ENCODE peak calls at places on chromosome 7, in seven cellular contexts. One of them, this sample, is unnamed.

GRCh38 chr7:17357952-17358351 is 59.5 kb downstream of the AHR start:
- DNase-seq in stomach: no peak
- DNase-seq in suprapubic skin: no peak
- DNase-seq in K562: no peak
- DNase-seq in tibial nerve: no peak
- DNase-seq in transverse colon: no peak
- DNase-seq in A549: no peak
- DNase-seq in this sample: no peak

GRCh38 chr7:115779561-115779960 is 251.0 kb downstream of the TFEC start:
- DNase-seq in tibial nerve: no peak
- DNase-seq in K562: no peak
- DNase-seq in stomach: no peak
- DNase-seq in A549: no peak
- DNase-seq in suprapubic skin: no peak
- DNase-seq in transverse colon: no peak
- DNase-seq in this sample: no peak

GRCh38 chr7:96778263-96778662 is 68.6 kb upstream of the SEM1 start:
- DNase-seq in K562: no peak
- DNase-seq in tibial nerve: no peak
- DNase-seq in stomach: no peak
- DNase-seq in suprapubic skin: no peak
- DNase-seq in A549: no peak
- DNase-seq in transverse colon: no peak
- DNase-seq in this sample: no peak

GRCh38 chr7:123191132-123191531 is 8.6 kb downstream of the SLC13A1 start:
- DNase-seq in tibial nerve: no peak
- DNase-seq in A549: peak; percentile 5
- DNase-seq in suprapubic skin: no peak
- DNase-seq in K562: no peak
- DNase-seq in transverse colon: no peak
- DNase-seq in stomach: peak; percentile 25
- DNase-seq in this sample: no peak

GRCh38 chr7:123492485-123492884 is 41.9 kb downstream of the IQUB start:
- DNase-seq in tibial nerve: no peak
- DNase-seq in A549: no peak
- DNase-seq in K562: peak; percentile 48
- DNase-seq in stomach: no peak
- DNase-seq in transverse colon: no peak
- DNase-seq in suprapubic skin: no peak
- DNase-seq in this sample: no peak

GRCh38 chr7:25929448-25929847 is 222.6 kb upstream of the NFE2L3 start:
- DNase-seq in stomach: no peak
- DNase-seq in A549: no peak
- DNase-seq in K562: no peak
- DNase-seq in transverse colon: no peak
- DNase-seq in suprapubic skin: no peak
- DNase-seq in tibial nerve: no peak
- DNase-seq in this sample: no peak

GRCh38 chr7:134814730-134815364 is 35.4 kb downstream of the CALD1 start:
- DNase-seq in stomach: no peak
- DNase-seq in suprapubic skin: no peak
- DNase-seq in tibial nerve: no peak
- DNase-seq in transverse colon: no peak
- DNase-seq in K562: no peak
- DNase-seq in A549: no peak
- DNase-seq in this sample: no peak

GRCh38 chr7:72335561-72336381 is 76.4 kb downstream of the CALN1 start:
- DNase-seq in transverse colon: no peak
- DNase-seq in stomach: no peak
- DNase-seq in suprapubic skin: no peak
- DNase-seq in A549: no peak
- DNase-seq in K562: no peak
- DNase-seq in tibial nerve: no peak
- DNase-seq in this sample: no peak

GRCh38 chr7:1851731-1852531 is 181.9 kb downstream of the ELFN1 start:
- DNase-seq in stomach: peak; percentile 72
- DNase-seq in A549: no peak
- DNase-seq in transverse colon: no peak
- DNase-seq in tibial nerve: no peak
- DNase-seq in suprapubic skin: peak; percentile 48
- DNase-seq in K562: no peak
- DNase-seq in this sample: no peak

GRCh38 chr7:23445326-23445725 is 25.0 kb downstream of the IGF2BP3 start:
- DNase-seq in tibial nerve: no peak
- DNase-seq in stomach: no peak
- DNase-seq in A549: no peak
- DNase-seq in K562: no peak
- DNase-seq in suprapubic skin: no peak
- DNase-seq in transverse colon: no peak
- DNase-seq in this sample: no peak

GRCh38 chr7:34486371-34486770 is 171.6 kb upstream of the NPSR1 start:
- DNase-seq in K562: no peak
- DNase-seq in A549: no peak
- DNase-seq in transverse colon: no peak
- DNase-seq in suprapubic skin: no peak
- DNase-seq in stomach: no peak
- DNase-seq in tibial nerve: no peak
- DNase-seq in this sample: no peak

GRCh38 chr7:76086070-76086469 is 38.2 kb downstream of the MDH2 start:
- DNase-seq in A549: no peak
- DNase-seq in transverse colon: no peak
- DNase-seq in K562: no peak
- DNase-seq in tibial nerve: no peak
- DNase-seq in stomach: no peak
- DNase-seq in suprapubic skin: peak; percentile 31
- DNase-seq in this sample: no peak

GRCh38 chr7:74501298-74501697 is 47.6 kb downstream of the GTF2IRD1 start:
- DNase-seq in stomach: peak; percentile 88
- DNase-seq in K562: no peak
- DNase-seq in transverse colon: peak; percentile 69
- DNase-seq in A549: no peak
- DNase-seq in suprapubic skin: no peak
- DNase-seq in tibial nerve: no peak
- DNase-seq in this sample: no peak

GRCh38 chr7:7176421-7177043 is 5.8 kb upstream of the C1GALT1 start:
- DNase-seq in A549: peak; percentile 33
- DNase-seq in stomach: no peak
- DNase-seq in transverse colon: no peak
- DNase-seq in K562: no peak
- DNase-seq in tibial nerve: peak; percentile 21
- DNase-seq in suprapubic skin: no peak
- DNase-seq in this sample: no peak

GRCh38 chr7:106376026-106376799 is 91.4 kb upstream of the NAMPT start:
- DNase-seq in transverse colon: no peak
- DNase-seq in stomach: no peak
- DNase-seq in tibial nerve: no peak
- DNase-seq in K562: no peak
- DNase-seq in A549: no peak
- DNase-seq in suprapubic skin: no peak
- DNase-seq in this sample: no peak

GRCh38 chr7:131935180-131935579 is 378.8 kb upstream of the PODXL start:
- DNase-seq in tibial nerve: no peak
- DNase-seq in K562: no peak
- DNase-seq in stomach: no peak
- DNase-seq in A549: no peak
- DNase-seq in transverse colon: no peak
- DNase-seq in suprapubic skin: no peak
- DNase-seq in this sample: no peak

GRCh38 chr7:134737561-134738353 is 41.7 kb upstream of the CALD1 start:
- DNase-seq in stomach: no peak
- DNase-seq in suprapubic skin: no peak
- DNase-seq in K562: no peak
- DNase-seq in A549: no peak
- DNase-seq in tibial nerve: no peak
- DNase-seq in transverse colon: no peak
- DNase-seq in this sample: no peak

GRCh38 chr7:25308246-25308645 is 80.0 kb upstream of the NPVF start:
- DNase-seq in stomach: no peak
- DNase-seq in transverse colon: no peak
- DNase-seq in A549: no peak
- DNase-seq in suprapubic skin: no peak
- DNase-seq in K562: no peak
- DNase-seq in tibial nerve: no peak
- DNase-seq in this sample: no peak

GRCh38 chr7:1407883-1408282 is 51.4 kb downstream of the MICALL2 start:
- DNase-seq in transverse colon: no peak
- DNase-seq in K562: no peak
- DNase-seq in suprapubic skin: no peak
- DNase-seq in stomach: no peak
- DNase-seq in tibial nerve: no peak
- DNase-seq in A549: no peak
- DNase-seq in this sample: no peak

GRCh38 chr7:99365318-99366141 is 9.0 kb upstream of the ARPC1B start:
- DNase-seq in suprapubic skin: no peak
- DNase-seq in A549: peak; percentile 74
- DNase-seq in K562: peak; percentile 81
- DNase-seq in transverse colon: peak; percentile 80
- DNase-seq in stomach: peak; percentile 74
- DNase-seq in tibial nerve: no peak
- DNase-seq in this sample: no peak

GRCh38 chr7:4711093-4711492 is 29.0 kb downstream of the FOXK1 start:
- DNase-seq in tibial nerve: no peak
- DNase-seq in K562: no peak
- DNase-seq in transverse colon: no peak
- DNase-seq in A549: no peak
- DNase-seq in stomach: no peak
- DNase-seq in suprapubic skin: no peak
- DNase-seq in this sample: no peak
- H3K27ac ChIP-seq in tibial nerve: no peak overlapping the region
- H3K27ac ChIP-seq in K562: no peak overlapping the region
- H3K27ac ChIP-seq in transverse colon: no peak overlapping the region
- H3K27ac ChIP-seq in A549: no peak overlapping the region
- H3K27ac ChIP-seq in stomach: no peak overlapping the region
- H3K27ac ChIP-seq in suprapubic skin: peak overlapping the region; percentile 67
- H3K27ac ChIP-seq in this sample: no peak overlapping the region

DNA sequence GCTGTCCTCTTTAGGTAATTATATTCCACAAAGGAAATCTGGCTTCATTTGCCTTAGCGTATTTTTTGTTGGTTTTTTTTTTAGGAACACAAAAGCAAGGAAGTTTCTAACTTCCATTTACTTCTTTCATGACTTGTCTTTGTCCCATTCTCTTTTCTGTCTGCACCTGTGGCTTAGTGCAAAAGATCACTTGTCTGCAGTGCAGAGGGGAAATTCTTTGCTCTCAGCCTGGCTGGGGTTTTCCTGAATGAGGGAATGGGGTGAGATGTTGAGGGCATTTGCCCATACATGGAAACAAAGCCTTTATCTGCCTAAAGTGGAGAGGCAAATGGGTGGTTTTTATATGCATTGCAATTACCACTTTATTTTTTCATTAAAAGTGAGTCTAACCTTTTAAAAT is 361.1 kb upstream of the IGFBP3 start:
- DNase-seq in A549: no peak
- DNase-seq in tibial nerve: no peak
- DNase-seq in stomach: no peak
- DNase-seq in K562: no peak
- DNase-seq in suprapubic skin: no peak
- DNase-seq in transverse colon: no peak
- DNase-seq in this sample: no peak
- TF ChIP-seq POLR2A in A549: no peak
- TF ChIP-seq POLR2A in tibial nerve: no peak
- TF ChIP-seq POLR2A in stomach: no peak
- TF ChIP-seq POLR2A in K562: no peak
- TF ChIP-seq POLR2A in suprapubic skin: no peak
- TF ChIP-seq POLR2A in transverse colon: no peak
- TF ChIP-seq POLR2A in this sample: no peak

DNA sequence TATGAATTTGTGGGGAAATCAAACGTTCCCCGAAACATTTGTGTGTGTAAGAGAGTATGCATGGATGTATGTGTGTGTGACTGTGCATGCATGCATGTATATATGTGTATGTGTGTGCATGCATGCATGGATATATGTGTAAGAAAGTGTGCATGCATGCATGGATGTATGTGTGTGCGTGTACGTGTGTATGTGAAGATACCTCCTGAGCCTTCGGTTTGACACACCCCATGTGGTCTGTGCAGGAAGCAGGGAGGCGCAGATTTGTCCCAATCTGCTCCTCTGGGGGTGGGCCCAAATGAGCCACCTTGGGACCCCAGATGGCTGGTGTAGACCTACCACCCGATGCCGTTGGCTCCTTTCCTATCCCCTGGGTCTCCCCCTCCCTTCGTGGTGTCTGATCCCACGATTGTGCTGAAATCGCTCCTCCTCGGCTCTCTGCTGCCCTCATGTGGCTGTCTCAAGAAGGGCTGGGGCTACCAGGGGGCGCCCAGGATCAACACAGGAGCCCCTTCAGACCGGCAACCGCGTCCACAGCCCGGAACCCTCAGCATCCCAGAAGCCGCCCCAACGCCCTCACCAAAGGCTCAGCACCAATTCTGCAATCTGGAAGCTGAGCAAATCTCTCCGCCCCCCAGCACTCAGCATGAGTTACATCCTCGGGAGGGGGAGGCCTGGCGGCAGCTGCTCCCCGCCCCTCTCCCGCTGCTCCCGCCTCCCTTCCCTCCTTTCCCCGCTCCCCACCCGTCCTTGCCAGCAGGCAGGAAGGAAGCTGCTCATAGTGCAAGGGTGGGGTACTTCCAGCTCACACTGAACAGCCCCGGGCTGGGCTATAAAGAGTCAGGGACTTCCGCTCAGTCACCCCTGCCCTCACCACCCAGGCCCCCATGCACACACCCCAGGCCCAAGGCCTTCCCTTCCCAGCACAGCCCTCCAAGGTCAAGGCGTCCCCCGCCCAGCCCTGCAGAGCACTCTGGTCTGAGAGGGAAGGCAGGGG is 2.3 kb upstream of the NOS3 start:
- DNase-seq in K562: peak; percentile 92
- DNase-seq in stomach: no peak
- DNase-seq in transverse colon: peak; percentile 61
- DNase-seq in A549: no peak
- DNase-seq in tibial nerve: peak; percentile 33
- DNase-seq in suprapubic skin: peak; percentile 81
- DNase-seq in this sample: peak; percentile 79
- TF ChIP-seq EP300 in K562: no peak
- TF ChIP-seq EP300 in stomach: no peak
- TF ChIP-seq EP300 in transverse colon: no peak
- TF ChIP-seq EP300 in A549: no peak
- TF ChIP-seq EP300 in tibial nerve: no peak
- TF ChIP-seq EP300 in suprapubic skin: no peak
- TF ChIP-seq EP300 in this sample: no peak

GRCh38 chr7:92343719-92344118 is 97.9 kb downstream of the ANKIB1 start:
- DNase-seq in suprapubic skin: no peak
- DNase-seq in A549: no peak
- DNase-seq in K562: no peak
- DNase-seq in transverse colon: no peak
- DNase-seq in stomach: no peak
- DNase-seq in tibial nerve: no peak
- DNase-seq in this sample: no peak

GRCh38 chr7:92335574-92335973 is 89.8 kb downstream of the ANKIB1 start:
- DNase-seq in A549: no peak
- DNase-seq in transverse colon: no peak
- DNase-seq in tibial nerve: no peak
- DNase-seq in stomach: no peak
- DNase-seq in suprapubic skin: no peak
- DNase-seq in K562: no peak
- DNase-seq in this sample: no peak

DNA sequence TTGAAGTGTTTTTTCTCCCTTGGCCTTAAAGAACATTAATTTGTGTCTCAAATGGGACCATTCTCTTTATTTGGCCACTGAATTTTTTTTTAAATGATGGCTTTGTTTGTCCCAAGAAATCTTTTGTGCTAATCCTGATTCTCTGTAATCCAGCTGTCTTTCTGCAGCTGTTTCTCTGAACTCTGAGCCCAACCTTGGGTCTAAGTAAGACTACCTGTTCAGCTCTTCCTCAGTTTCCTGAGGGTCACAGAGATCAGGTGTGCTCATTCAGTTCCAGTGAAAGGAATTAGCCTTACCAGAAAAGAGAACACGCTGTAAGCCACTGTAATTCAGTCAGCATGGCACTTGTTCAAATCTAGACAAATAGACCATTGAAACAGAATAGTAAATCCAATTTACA is 94.2 kb downstream of the ANKIB1 start:
- DNase-seq in A549: no peak
- DNase-seq in transverse colon: no peak
- DNase-seq in suprapubic skin: no peak
- DNase-seq in K562: no peak
- DNase-seq in tibial nerve: no peak
- DNase-seq in stomach: no peak
- DNase-seq in this sample: no peak
- H3K27ac ChIP-seq in A549: no peak overlapping the region
- H3K27ac ChIP-seq in transverse colon: no peak overlapping the region
- H3K27ac ChIP-seq in suprapubic skin: no peak overlapping the region
- H3K27ac ChIP-seq in K562: no peak overlapping the region
- H3K27ac ChIP-seq in tibial nerve: no peak overlapping the region
- H3K27ac ChIP-seq in stomach: no peak overlapping the region
- H3K27ac ChIP-seq in this sample: no peak overlapping the region

This sample was measured in ovary.